ENCODE peak calls at places on chromosomes 3 and 15, in ten cellular contexts. V, E, P, O, W, A, Y, S, I and L are unnamed samples.
A peak's percentile ranks its signal among the peaks of the same experiment; 100 is the strongest.

GRCh38 chr15:25170113-25170731 is 215.4 kb downstream of the SNRPN start:
- DNase-seq in P (no peak), E (no peak), V (no peak), I (no peak), Y (no peak), O (peak; percentile 35), W (no peak), S (no peak), A (no peak), L (no peak)

GRCh38 chr15:72182673-72183072 is 14.9 kb downstream of the GRAMD2A start:
- DNase-seq in A (no peak), P (no peak), V (peak; percentile 61), S (peak; percentile 32), W (no peak), O (peak; percentile 31), Y (no peak), I (no peak), E (no peak), L (no peak)

GRCh38 chr3:40780801-40781406 is 256.1 kb downstream of the ZNF621 start:
- DNase-seq in O (peak; percentile 78), W (no peak), V (peak; percentile 24), I (no peak), E (peak; percentile 71), P (no peak), Y (no peak), S (peak; percentile 45), A (no peak), L (no peak)

GRCh38 chr3:180875071-180875698 is 37.3 kb upstream of the FXR1 start:
- DNase-seq in P (no peak), I (no peak), V (no peak), Y (no peak), S (no peak), A (no peak), W (no peak), E (no peak), O (no peak), L (no peak)

GRCh38 chr15:98964461-98965454 is 42.8 kb downstream of the PGPEP1L start:
- DNase-seq in A (no peak), W (no peak), Y (no peak), E (no peak), P (no peak), O (no peak), V (no peak), S (peak; percentile 28), I (no peak), L (no peak)

GRCh38 chr3:23308986-23309625 is 106.0 kb downstream of the UBE2E2 start:
- DNase-seq in A (no peak), I (no peak), O (no peak), E (no peak), P (no peak), V (peak; percentile 22), Y (no peak), W (no peak), S (no peak), L (no peak)

GRCh38 chr15:20340931-20341661 is 200.5 kb downstream of the GOLGA6L6 start:
- DNase-seq in V (peak; percentile 55), I (no peak), A (no peak), S (no peak), P (peak; percentile 23), E (peak; percentile 37), Y (peak; percentile 39), W (no peak), O (peak; percentile 96), L (no peak)

GRCh38 chr3:62015111-62015510 is 358.2 kb downstream of the FEZF2 start:
- DNase-seq in S (no peak), P (no peak), Y (no peak), E (no peak), V (no peak), A (no peak), O (no peak), I (no peak), W (no peak), L (no peak)

GRCh38 chr15:101362986-101363566 is 68.0 kb upstream of the SNRPA1 start:
- DNase-seq in A (no peak), Y (no peak), S (no peak), P (no peak), E (no peak), W (no peak), O (peak; percentile 20), I (no peak), V (no peak), L (no peak)

GRCh38 chr15:62190257-62190656 is 25.2 kb upstream of the C2CD4B start:
- DNase-seq in I (no peak), P (no peak), S (no peak), W (no peak), V (no peak), E (no peak), Y (no peak), O (peak; percentile 58), A (no peak), L (no peak)

GRCh38 chr3:76107935-76108570 is 322.7 kb upstream of the ZNF717 start:
- DNase-seq in W (no peak), Y (peak; percentile 34), A (no peak), V (peak; percentile 66), E (peak; percentile 9), I (no peak), S (peak; percentile 78), O (no peak), P (peak; percentile 3), L (no peak)

GRCh38 chr3:150005243-150006102 is 34.8 kb upstream of the PFN2 start:
- DNase-seq in I (no peak), Y (no peak), V (peak; percentile 69), E (no peak), O (no peak), P (peak; percentile 64), W (no peak), A (no peak), S (peak; percentile 12), L (no peak)

GRCh38 chr3:57046120-57046519 is 14.3 kb upstream of the SPATA12 start:
- DNase-seq in A (no peak), S (no peak), I (no peak), O (no peak), W (no peak), P (no peak), E (no peak), Y (no peak), V (no peak), L (no peak)

GRCh38 chr3:152444029-152444641 is 175.4 kb downstream of the MBNL1 start:
- DNase-seq in I (no peak), W (peak; percentile 41), V (peak; percentile 72), O (no peak), Y (peak; percentile 10), P (peak; percentile 49), A (peak; percentile 45), S (peak; percentile 85), E (peak; percentile 82), L (no peak)

GRCh38 chr3:4166540-4166939 is 136.6 kb upstream of the SETMAR start:
- DNase-seq in W (no peak), P (no peak), V (no peak), E (no peak), A (no peak), I (no peak), Y (no peak), O (no peak), S (no peak), L (no peak)

GRCh38 chr3:18813300-18813699 is 335.0 kb upstream of the KCNH8 start:
- DNase-seq in W (no peak), V (no peak), I (no peak), Y (no peak), S (no peak), E (no peak), A (no peak), O (no peak), P (no peak), L (no peak)

GRCh38 chr15:88476635-88477038 is 9.1 kb downstream of the MRPS11 start:
- DNase-seq in O (peak; percentile 74), Y (peak; percentile 73), I (no peak), S (peak; percentile 78), W (no peak), P (peak; percentile 49), A (no peak), V (peak; percentile 44), E (peak; percentile 88), L (no peak)

GRCh38 chr3:71305246-71306206 is 278.0 kb downstream of the FOXP1 start:
- DNase-seq in W (no peak), A (no peak), V (peak; percentile 67), E (no peak), O (peak; percentile 72), Y (no peak), S (peak; percentile 38), I (no peak), P (no peak), L (no peak)

GRCh38 chr15:94359716-94360115 is 128.4 kb downstream of the MCTP2 start:
- DNase-seq in A (no peak), V (no peak), E (no peak), O (no peak), S (no peak), W (no peak), P (no peak), I (no peak), Y (no peak), L (no peak)

GRCh38 chr3:184785856-184786255 is 26.1 kb upstream of the VPS8 start:
- DNase-seq in S (no peak), A (no peak), V (no peak), W (no peak), I (no peak), O (no peak), E (no peak), Y (no peak), P (peak; percentile 20), L (no peak)

GRCh38 chr3:123658118-123658859 is 73.4 kb upstream of the HACD2 start:
- DNase-seq in O (no peak), P (peak; percentile 78), W (peak; percentile 75), S (peak; percentile 81), I (no peak), Y (peak; percentile 38), A (no peak), V (peak; percentile 75), E (peak; percentile 16), L (no peak)